ENCODE peak calls at places on chromosome 2, in eight cellular contexts. C is BE2C, T is GM12864, G is A673, I is right atrium auricular region, Y is epithelial cell of proximal tubule, J is GM10248, S is mammary epithelial cell. Z is an unnamed sample.

GRCh38 chr2:62292190-62292589 is 96.3 kb downstream of the B3GNT2 start:
- DNase-seq in G (no peak), S (peak; percentile 76), C (no peak), T (no peak), I (no peak), Y (peak; percentile 74), J (no peak), Z (no peak)

GRCh38 chr2:9110346-9110884 is 96.2 kb upstream of the ASAP2 start:
- DNase-seq in Y (no peak), G (no peak), T (no peak), C (no peak), S (no peak), I (no peak), J (no peak), Z (no peak)

GRCh38 chr2:234816491-234816890 is 135.3 kb upstream of the SH3BP4 start:
- DNase-seq in G (no peak), I (no peak), T (no peak), C (peak; percentile 37), J (no peak), Y (no peak), S (no peak), Z (no peak)

GRCh38 chr2:65436825-65437221 is 4.4 kb upstream of the SPRED2 start:
- DNase-seq in I (no peak), T (peak; percentile 83), S (no peak), J (peak; percentile 84), Y (no peak), C (no peak), G (no peak), Z (no peak)

GRCh38 chr2:122634920-122635319 is 879.5 kb downstream of the TSN start:
- DNase-seq in Y (no peak), I (no peak), C (no peak), G (no peak), J (no peak), S (no peak), T (no peak), Z (no peak)

GRCh38 chr2:161128885-161129284 is 31.3 kb upstream of the TANK start:
- DNase-seq in T (no peak), C (no peak), Y (no peak), S (no peak), J (no peak), I (no peak), G (no peak), Z (no peak)

GRCh38 chr2:54859997-54860701 is 136.7 kb downstream of the EML6 start:
- DNase-seq in C (no peak), T (no peak), S (no peak), Y (peak; percentile 86), G (peak; percentile 94), I (no peak), J (no peak), Z (peak; percentile 19)

GRCh38 chr2:227789803-227790202 is 23.8 kb upstream of the CCL20 start:
- DNase-seq in J (no peak), C (no peak), G (no peak), Y (no peak), I (no peak), T (no peak), S (no peak), Z (no peak)

GRCh38 chr2:3523551-3524041 is 4.3 kb upstream of the ADI1 start:
- DNase-seq in J (no peak), Y (no peak), T (no peak), S (peak; percentile 11), G (no peak), C (no peak), I (no peak), Z (no peak)

GRCh38 chr2:157438907-157439791 is 4.7 kb downstream of the CYTIP start:
- DNase-seq in I (no peak), G (peak; percentile 22), C (no peak), Y (peak; percentile 52), S (no peak), T (no peak), J (no peak), Z (no peak)

GRCh38 chr2:15040429-15041084 is 408.0 kb downstream of the LRATD1 start:
- DNase-seq in Y (no peak), G (peak; percentile 62), I (no peak), S (no peak), C (no peak), T (no peak), J (no peak), Z (no peak)

GRCh38 chr2:220033546-220033945 is 406.1 kb downstream of the SLC4A3 start:
- DNase-seq in I (no peak), Y (no peak), C (no peak), G (no peak), J (no peak), T (no peak), S (no peak), Z (no peak)

GRCh38 chr2:72129676-72130340 is 17.9 kb downstream of the CYP26B1 start:
- DNase-seq in G (no peak), C (no peak), S (peak; percentile 6), J (no peak), T (no peak), Y (no peak), I (no peak), Z (no peak)

GRCh38 chr2:104378853-104379374 is 475.0 kb upstream of the POU3F3 start:
- DNase-seq in I (no peak), J (no peak), C (peak; percentile 45), S (no peak), G (peak; percentile 12), Y (peak; percentile 42), T (no peak), Z (no peak)

DNA sequence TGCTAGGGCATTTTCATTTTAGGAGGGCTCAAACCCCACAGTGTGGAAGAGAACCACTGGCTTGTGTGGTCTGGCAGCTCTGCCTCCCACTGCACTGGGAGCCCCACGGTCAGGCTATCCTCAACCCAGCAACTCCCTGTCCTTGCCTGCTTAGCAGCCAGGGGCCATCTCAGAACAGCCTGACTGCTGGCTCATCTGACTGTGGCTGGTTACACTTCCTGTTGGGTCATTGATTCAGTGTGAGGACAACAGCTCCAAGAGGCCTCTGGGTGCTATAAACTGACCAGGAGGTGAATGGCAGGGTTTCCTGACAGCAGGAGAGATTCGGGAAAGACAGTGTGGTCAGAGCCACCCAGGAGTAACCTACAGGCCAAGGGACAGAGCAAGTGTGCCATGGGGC is 40.1 kb downstream of the AMER3 start:
- DNase-seq in J (no peak), G (no peak), T (no peak), S (peak; percentile 35), I (no peak), Y (no peak), C (no peak), Z (no peak)
- TF ChIP-seq CTCF in J (no peak), G (no peak), T (no peak), S (no peak), I (no peak), Y (no peak), C (no peak), Z (no peak)

GRCh38 chr2:29193681-29194080 is 78.5 kb downstream of the CLIP4 start:
- DNase-seq in S (no peak), C (no peak), Y (no peak), G (no peak), T (no peak), J (no peak), I (no peak), Z (no peak)

GRCh38 chr2:29192526-29192925 is 77.3 kb downstream of the CLIP4 start:
- DNase-seq in I (no peak), S (no peak), C (no peak), J (no peak), Y (no peak), G (peak; percentile 31), T (no peak), Z (no peak)

GRCh38 chr2:29195796-29196195 is 80.6 kb downstream of the CLIP4 start:
- DNase-seq in J (no peak), I (no peak), T (no peak), G (no peak), Y (no peak), C (no peak), S (no peak), Z (no peak)

GRCh38 chr2:29193111-29193510 is 77.9 kb downstream of the CLIP4 start:
- DNase-seq in C (no peak), J (no peak), T (no peak), G (no peak), Y (no peak), S (no peak), I (no peak), Z (no peak)

DNA sequence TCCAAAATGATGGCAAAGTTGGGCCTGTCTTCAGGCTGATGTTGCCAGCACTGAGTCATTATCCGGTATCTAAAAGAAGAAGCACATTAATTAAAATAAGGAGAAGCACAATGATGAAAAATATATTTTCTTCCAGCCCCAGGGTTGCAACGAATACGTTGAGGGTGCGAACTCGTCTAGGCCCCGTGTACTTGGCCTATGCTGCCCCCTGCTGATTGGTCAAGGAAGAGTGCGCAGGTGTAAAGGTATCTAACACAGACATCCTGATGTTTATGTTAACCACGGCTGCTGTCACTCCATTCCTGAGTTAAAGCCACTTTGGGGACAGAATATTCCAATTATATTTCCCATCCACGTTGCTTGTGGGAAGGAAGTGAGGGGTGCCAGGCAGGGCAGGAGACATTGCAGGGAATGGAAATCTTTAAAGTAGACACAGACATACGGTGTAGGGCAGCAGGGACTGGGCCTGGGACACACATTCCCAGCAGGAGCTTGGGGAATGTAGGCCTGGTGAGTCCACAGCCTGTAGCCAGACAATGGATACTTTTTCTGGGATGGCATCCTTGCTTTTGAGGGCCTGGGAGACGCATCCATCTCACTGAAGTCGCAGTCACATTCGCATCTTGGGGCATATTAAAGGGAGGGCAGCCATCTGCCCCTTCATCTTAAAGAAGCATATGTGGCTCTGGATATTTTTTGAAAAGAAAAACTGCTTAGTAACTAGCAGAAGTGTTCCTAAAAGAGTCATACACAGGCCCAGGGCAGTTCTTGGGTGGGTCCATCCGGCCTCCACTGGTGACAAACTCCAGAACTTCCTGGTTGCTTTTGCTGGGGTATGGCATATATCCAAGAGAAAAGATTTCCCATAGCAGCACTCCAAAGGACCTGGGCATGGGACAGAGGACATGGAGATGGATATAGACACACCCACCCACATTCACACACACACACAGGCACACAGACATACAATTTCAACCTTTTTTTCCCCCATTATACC is 81.9 kb downstream of the CLIP4 start:
- DNase-seq in J (peak; percentile 78), I (no peak), S (peak; percentile 49), C (peak; percentile 83), G (peak; percentile 79), T (peak; percentile 33), Y (no peak), Z (peak; percentile 84)
- TF ChIP-seq CTCF in J (peak; percentile 82), I (peak; percentile 85), S (peak; percentile 85), C (peak; percentile 95), G (peak; percentile 89), T (peak; percentile 82), Y (peak; percentile 87), Z (peak; percentile 80)

GRCh38 chr2:192283450-192283849 is 88.7 kb upstream of the TMEFF2 start:
- DNase-seq in I (no peak), Y (no peak), S (no peak), J (no peak), C (no peak), T (no peak), G (no peak), Z (no peak)

GRCh38 chr2:192288290-192288689 is 93.6 kb upstream of the TMEFF2 start:
- DNase-seq in Y (no peak), T (no peak), G (no peak), I (no peak), S (no peak), J (no peak), C (no peak), Z (peak; percentile 16)

GRCh38 chr2:192286093-192286701 is 91.5 kb upstream of the TMEFF2 start:
- DNase-seq in I (no peak), S (peak; percentile 35), G (peak; percentile 75), C (peak; percentile 35), J (no peak), Y (no peak), T (no peak), Z (no peak)
- TF ChIP-seq CTCF in I (peak; percentile 49), S (peak; percentile 81), G (peak; percentile 67), C (peak; percentile 74), J (peak; percentile 11), Y (peak; percentile 72), T (peak; percentile 36), Z (no peak)

GRCh38 chr2:134491796-134492441 is 226.9 kb downstream of the TMEM163 start:
- DNase-seq in S (peak; percentile 4), J (no peak), Y (peak; percentile 9), C (no peak), I (peak; percentile 56), G (peak; percentile 23), T (no peak), Z (peak; percentile 8)
- TF ChIP-seq CTCF in S (peak; percentile 11), J (no peak), Y (peak; percentile 60), C (peak; percentile 25), I (no peak), G (peak; percentile 25), T (no peak), Z (no peak)

Z was measured in Calu3.